ENCODE peak calls at places on chromosomes 5 and 9, in nine cellular contexts. One of them, this sample, is unnamed.
A peak's percentile ranks its signal among the peaks of the same experiment; 100 is the strongest.

GRCh38 chr5:159210306-159210722 is 961 bp upstream of the RNF145 start:
- DNase-seq in fibroblast of mammary gland: no peak
- DNase-seq in dermis microvascular lymphatic vessel endothelial cell: no peak
- DNase-seq in KBM-7: no peak
- DNase-seq in T follicular helper cell: no peak
- DNase-seq in left lung: peak; percentile 40
- DNase-seq in WTC11: no peak
- DNase-seq in IMR-90: no peak
- DNase-seq in CD8-positive, alpha-beta memory T cell: no peak
- DNase-seq in this sample: no peak

GRCh38 chr9:13113201-13113600 is 166.3 kb downstream of the MPDZ start:
- DNase-seq in fibroblast of mammary gland: peak; percentile 67
- DNase-seq in dermis microvascular lymphatic vessel endothelial cell: no peak
- DNase-seq in KBM-7: no peak
- DNase-seq in T follicular helper cell: no peak
- DNase-seq in left lung: no peak
- DNase-seq in WTC11: no peak
- DNase-seq in IMR-90: peak; percentile 72
- DNase-seq in CD8-positive, alpha-beta memory T cell: no peak
- DNase-seq in this sample: no peak

GRCh38 chr9:117412841-117413240 is 2.0 kb downstream of the ASTN2 start:
- DNase-seq in fibroblast of mammary gland: no peak
- DNase-seq in dermis microvascular lymphatic vessel endothelial cell: no peak
- DNase-seq in KBM-7: no peak
- DNase-seq in T follicular helper cell: no peak
- DNase-seq in left lung: no peak
- DNase-seq in WTC11: no peak
- DNase-seq in IMR-90: no peak
- DNase-seq in CD8-positive, alpha-beta memory T cell: no peak
- DNase-seq in this sample: no peak

GRCh38 chr5:131613423-131613822 is 21.6 kb downstream of the RAPGEF6 start:
- DNase-seq in fibroblast of mammary gland: no peak
- DNase-seq in dermis microvascular lymphatic vessel endothelial cell: no peak
- DNase-seq in KBM-7: no peak
- DNase-seq in T follicular helper cell: no peak
- DNase-seq in left lung: no peak
- DNase-seq in WTC11: no peak
- DNase-seq in IMR-90: no peak
- DNase-seq in CD8-positive, alpha-beta memory T cell: no peak
- DNase-seq in this sample: no peak

GRCh38 chr5:132394681-132395259 is 25.3 kb downstream of the SLC22A5 start:
- DNase-seq in fibroblast of mammary gland: no peak
- DNase-seq in dermis microvascular lymphatic vessel endothelial cell: no peak
- DNase-seq in KBM-7: no peak
- DNase-seq in T follicular helper cell: no peak
- DNase-seq in left lung: no peak
- DNase-seq in WTC11: no peak
- DNase-seq in IMR-90: no peak
- DNase-seq in CD8-positive, alpha-beta memory T cell: no peak
- DNase-seq in this sample: no peak

GRCh38 chr9:110977259-110977709 is 61.0 kb downstream of the LPAR1 start:
- DNase-seq in fibroblast of mammary gland: peak; percentile 92
- DNase-seq in dermis microvascular lymphatic vessel endothelial cell: no peak
- DNase-seq in KBM-7: no peak
- DNase-seq in T follicular helper cell: no peak
- DNase-seq in left lung: no peak
- DNase-seq in WTC11: no peak
- DNase-seq in IMR-90: peak; percentile 91
- DNase-seq in CD8-positive, alpha-beta memory T cell: no peak
- DNase-seq in this sample: peak; percentile 41

GRCh38 chr5:74543162-74543995 is 97.1 kb downstream of the ENC1 start:
- DNase-seq in fibroblast of mammary gland: peak; percentile 87
- DNase-seq in dermis microvascular lymphatic vessel endothelial cell: peak; percentile 16
- DNase-seq in KBM-7: peak; percentile 15
- DNase-seq in T follicular helper cell: no peak
- DNase-seq in left lung: peak; percentile 36
- DNase-seq in WTC11: peak; percentile 27
- DNase-seq in IMR-90: peak; percentile 80
- DNase-seq in CD8-positive, alpha-beta memory T cell: no peak
- DNase-seq in this sample: peak; percentile 22

GRCh38 chr9:5453673-5454072 is 3.3 kb downstream of the CD274 start:
- DNase-seq in fibroblast of mammary gland: no peak
- DNase-seq in dermis microvascular lymphatic vessel endothelial cell: no peak
- DNase-seq in KBM-7: no peak
- DNase-seq in T follicular helper cell: no peak
- DNase-seq in left lung: no peak
- DNase-seq in WTC11: no peak
- DNase-seq in IMR-90: no peak
- DNase-seq in CD8-positive, alpha-beta memory T cell: no peak
- DNase-seq in this sample: no peak

GRCh38 chr5:148469446-148470062 is 85.8 kb downstream of the FBXO38 start:
- DNase-seq in fibroblast of mammary gland: peak; percentile 87
- DNase-seq in dermis microvascular lymphatic vessel endothelial cell: peak; percentile 84
- DNase-seq in KBM-7: no peak
- DNase-seq in T follicular helper cell: no peak
- DNase-seq in left lung: no peak
- DNase-seq in WTC11: no peak
- DNase-seq in IMR-90: peak; percentile 76
- DNase-seq in CD8-positive, alpha-beta memory T cell: no peak
- DNase-seq in this sample: no peak

GRCh38 chr5:32023816-32024215 is 150.3 kb downstream of the GOLPH3 start:
- DNase-seq in fibroblast of mammary gland: no peak
- DNase-seq in dermis microvascular lymphatic vessel endothelial cell: no peak
- DNase-seq in KBM-7: no peak
- DNase-seq in T follicular helper cell: no peak
- DNase-seq in left lung: no peak
- DNase-seq in WTC11: no peak
- DNase-seq in IMR-90: no peak
- DNase-seq in CD8-positive, alpha-beta memory T cell: no peak
- DNase-seq in this sample: no peak

GRCh38 chr5:54651482-54652076 is 134.0 kb downstream of the SNX18 start:
- DNase-seq in fibroblast of mammary gland: peak; percentile 52
- DNase-seq in dermis microvascular lymphatic vessel endothelial cell: peak; percentile 15
- DNase-seq in KBM-7: no peak
- DNase-seq in T follicular helper cell: no peak
- DNase-seq in left lung: no peak
- DNase-seq in WTC11: no peak
- DNase-seq in IMR-90: peak; percentile 41
- DNase-seq in CD8-positive, alpha-beta memory T cell: no peak
- DNase-seq in this sample: no peak

GRCh38 chr9:137534256-137535119 is 15.7 kb downstream of the PNPLA7 start:
- DNase-seq in fibroblast of mammary gland: peak; percentile 68
- DNase-seq in dermis microvascular lymphatic vessel endothelial cell: peak; percentile 58
- DNase-seq in KBM-7: peak; percentile 85
- DNase-seq in T follicular helper cell: no peak
- DNase-seq in left lung: no peak
- DNase-seq in WTC11: no peak
- DNase-seq in IMR-90: peak; percentile 60
- DNase-seq in CD8-positive, alpha-beta memory T cell: peak; percentile 24
- DNase-seq in this sample: no peak

This sample was measured in brain pericyte.